ENCODE peak calls at places on chromosome 3, in seven cellular contexts. Q is activated gamma-delta T cell treated with Interleukin-2 at 50 U/mL for 16 hours; C is foreskin melanocyte; A is neural progenitor cell; S is fibroblast of mammary gland; L is iris pigment epithelial cell; H is CD8-positive, alpha-beta memory T cell. K is an unnamed sample.

GRCh38 chr3:27939940-27940339 is 217.8 kb upstream of the EOMES start:
- DNase-seq in Q (no peak), C (peak), A (peak), S (peak), L (peak), H (no peak), K (peak)

GRCh38 chr3:38131621-38132369 is 5.1 kb downstream of the ACAA1 start:
- DNase-seq in Q (no peak), C (no peak), A (peak), S (peak), L (peak), H (no peak), K (peak)

GRCh38 chr3:4492240-4493007 is 724 bp upstream of the ITPR1 start:
- DNase-seq in Q (peak), C (peak), A (peak), S (peak), L (peak), H (peak), K (peak)

GRCh38 chr3:103712320-103713008 is 1277.6 kb downstream of the ZPLD1 start:
- DNase-seq in Q (no peak), C (no peak), A (no peak), S (peak), L (peak), H (no peak), K (no peak)

GRCh38 chr3:157109267-157110141 is 50.4 kb downstream of the CCNL1 start:
- DNase-seq in Q (no peak), C (no peak), A (no peak), S (no peak), L (no peak), H (no peak), K (no peak)

GRCh38 chr3:171049831-171050444 is 23.4 kb upstream of the SLC2A2 start:
- DNase-seq in Q (peak), C (peak), A (peak), S (peak), L (peak), H (no peak), K (peak)

GRCh38 chr3:47117803-47118364 is 46.0 kb downstream of the SETD2 start:
- DNase-seq in Q (no peak), C (no peak), A (no peak), S (no peak), L (no peak), H (no peak), K (no peak)

GRCh38 chr3:45145681-45146614 is at the start of gene CDCP1:
- DNase-seq in Q (no peak), C (no peak), A (peak), S (no peak), L (no peak), H (no peak), K (no peak)

GRCh38 chr3:30710017-30710416 is 103.6 kb downstream of the TGFBR2 start:
- DNase-seq in Q (no peak), C (no peak), A (no peak), S (no peak), L (no peak), H (no peak), K (no peak)

GRCh38 chr3:128143496-128143895 is 9.8 kb upstream of the EEFSEC start:
- DNase-seq in Q (no peak), C (no peak), A (no peak), S (no peak), L (no peak), H (no peak), K (no peak)

GRCh38 chr3:76024640-76025039 is 239.3 kb upstream of the ZNF717 start:
- DNase-seq in Q (no peak), C (no peak), A (peak), S (peak), L (peak), H (no peak), K (peak)

GRCh38 chr3:7423995-7424394 is 563.1 kb downstream of the GRM7 start:
- DNase-seq in Q (no peak), C (no peak), A (peak), S (no peak), L (no peak), H (no peak), K (no peak)

GRCh38 chr3:29335438-29335837 is 54.6 kb downstream of the RBMS3 start:
- DNase-seq in Q (no peak), C (peak), A (peak), S (peak), L (peak), H (no peak), K (peak)

K was measured in SK-MEL-5.